ENCODE peak calls at places on chromosomes 7 and 10, in five cellular contexts. One of them, this sample, is unnamed.

GRCh38 chr7:150856303-150857275 is 4.3 kb downstream of the AOC1 start:
- DNase-seq in ovary: no peak
- DNase-seq in H9: peak; percentile 18
- DNase-seq in upper lobe of right lung: no peak
- DNase-seq in A549: no peak
- DNase-seq in this sample: peak; percentile 70

GRCh38 chr10:116704926-116705325 is 37.4 kb downstream of the HSPA12A start:
- DNase-seq in H9: no peak
- DNase-seq in ovary: no peak
- DNase-seq in A549: no peak
- DNase-seq in upper lobe of right lung: peak; percentile 64
- DNase-seq in this sample: no peak

GRCh38 chr10:21926949-21927348 is 76.6 kb downstream of the DNAJC1 start:
- DNase-seq in ovary: no peak
- DNase-seq in upper lobe of right lung: no peak
- DNase-seq in H9: no peak
- DNase-seq in A549: peak; percentile 29
- DNase-seq in this sample: no peak

GRCh38 chr7:21912305-21912704 is 33.4 kb downstream of the CDCA7L start:
- DNase-seq in A549: no peak
- DNase-seq in H9: no peak
- DNase-seq in upper lobe of right lung: no peak
- DNase-seq in ovary: no peak
- DNase-seq in this sample: no peak

GRCh38 chr10:18700555-18700850 is 41.3 kb downstream of the ARL5B start:
- DNase-seq in A549: no peak
- DNase-seq in H9: no peak
- DNase-seq in upper lobe of right lung: no peak
- DNase-seq in ovary: no peak
- DNase-seq in this sample: no peak

GRCh38 chr10:133516072-133516471 is 11.1 kb upstream of the CYP2E1 start:
- DNase-seq in H9: no peak
- DNase-seq in upper lobe of right lung: no peak
- DNase-seq in A549: no peak
- DNase-seq in ovary: no peak
- DNase-seq in this sample: no peak

GRCh38 chr7:40866601-40867000 is 731.8 kb downstream of the SUGCT start:
- DNase-seq in H9: no peak
- DNase-seq in ovary: no peak
- DNase-seq in A549: no peak
- DNase-seq in upper lobe of right lung: no peak
- DNase-seq in this sample: no peak

GRCh38 chr10:86968994-86969355 is 693 bp downstream of the ADIRF start:
- DNase-seq in A549: no peak
- DNase-seq in upper lobe of right lung: no peak
- DNase-seq in ovary: no peak
- DNase-seq in H9: no peak
- DNase-seq in this sample: peak; percentile 90

GRCh38 chr10:73816917-73817729 is 5.7 kb upstream of the NDST2 start:
- DNase-seq in ovary: no peak
- DNase-seq in H9: no peak
- DNase-seq in upper lobe of right lung: no peak
- DNase-seq in A549: no peak
- DNase-seq in this sample: no peak
- H3K27ac ChIP-seq in ovary: no peak overlapping the region
- H3K27ac ChIP-seq in H9: no peak overlapping the region
- H3K27ac ChIP-seq in upper lobe of right lung: no peak overlapping the region
- H3K27ac ChIP-seq in A549: no peak overlapping the region
- H3K27ac ChIP-seq in this sample: no peak overlapping the region

GRCh38 chr10:71621783-71622526 is 97.6 kb downstream of the C10orf105 start:
- DNase-seq in ovary: peak; percentile 69
- DNase-seq in H9: peak; percentile 61
- DNase-seq in upper lobe of right lung: no peak
- DNase-seq in A549: no peak
- DNase-seq in this sample: no peak

GRCh38 chr10:71623098-71623985 is 96.2 kb downstream of the C10orf105 start:
- DNase-seq in A549: peak; percentile 68
- DNase-seq in ovary: peak; percentile 56
- DNase-seq in upper lobe of right lung: no peak
- DNase-seq in H9: peak; percentile 66
- DNase-seq in this sample: no peak

GRCh38 chr10:71625445-71626175 is 94.0 kb downstream of the C10orf105 start:
- DNase-seq in H9: no peak
- DNase-seq in ovary: no peak
- DNase-seq in upper lobe of right lung: no peak
- DNase-seq in A549: no peak
- DNase-seq in this sample: no peak

GRCh38 chr10:71622656-71623055 is 96.9 kb downstream of the C10orf105 start:
- DNase-seq in upper lobe of right lung: no peak
- DNase-seq in A549: no peak
- DNase-seq in ovary: peak; percentile 71
- DNase-seq in H9: no peak
- DNase-seq in this sample: no peak

DNA sequence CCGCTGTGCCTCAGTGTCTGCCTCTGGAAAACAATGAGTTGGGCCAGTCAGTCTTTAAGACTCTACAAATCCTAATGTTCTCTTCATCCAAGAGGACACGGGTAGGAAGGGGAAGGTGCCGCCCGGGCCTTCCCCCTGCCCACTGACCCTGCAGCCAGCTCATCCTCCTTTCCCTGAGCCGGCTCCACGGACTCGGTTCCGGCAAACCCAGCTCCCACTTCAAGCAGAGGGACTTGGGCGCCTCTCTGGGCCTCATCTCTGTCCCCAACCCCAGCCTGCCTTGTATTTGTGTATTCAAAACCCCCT is 95.6 kb downstream of the C10orf105 start:
- DNase-seq in upper lobe of right lung: no peak
- DNase-seq in H9: no peak
- DNase-seq in ovary: no peak
- DNase-seq in A549: no peak
- DNase-seq in this sample: no peak
- H3K27ac ChIP-seq in upper lobe of right lung: no peak overlapping the region
- H3K27ac ChIP-seq in H9: no peak overlapping the region
- H3K27ac ChIP-seq in ovary: no peak overlapping the region
- H3K27ac ChIP-seq in A549: no peak overlapping the region
- H3K27ac ChIP-seq in this sample: peak overlapping the region; percentile 83

DNA sequence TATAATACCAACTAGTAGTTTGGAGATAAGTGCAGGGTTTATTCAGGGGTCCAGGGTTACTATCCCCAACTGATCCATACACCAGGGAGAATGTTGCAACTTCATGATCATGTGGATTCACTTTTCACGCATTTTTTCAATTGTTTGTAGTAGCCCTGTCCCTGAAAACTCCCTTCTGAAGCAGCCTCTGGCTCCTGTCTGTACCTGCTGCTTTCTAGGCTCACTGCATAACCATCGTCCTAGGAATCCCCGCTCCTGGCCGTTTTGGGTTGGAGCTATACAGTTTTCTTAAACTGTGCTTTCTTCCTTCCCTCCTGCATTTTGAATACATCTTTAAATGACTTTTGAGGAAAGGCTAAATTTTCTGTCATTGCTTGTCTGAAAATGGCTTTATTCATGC is 154.1 kb downstream of the SDHAF3 start:
- DNase-seq in H9: no peak
- DNase-seq in upper lobe of right lung: no peak
- DNase-seq in ovary: no peak
- DNase-seq in A549: no peak
- DNase-seq in this sample: no peak
- H3K27ac ChIP-seq in H9: no peak overlapping the region
- H3K27ac ChIP-seq in upper lobe of right lung: no peak overlapping the region
- H3K27ac ChIP-seq in ovary: no peak overlapping the region
- H3K27ac ChIP-seq in A549: no peak overlapping the region
- H3K27ac ChIP-seq in this sample: no peak overlapping the region

GRCh38 chr10:62037890-62038608 is 136.6 kb downstream of the ARID5B start:
- DNase-seq in A549: no peak
- DNase-seq in upper lobe of right lung: no peak
- DNase-seq in ovary: no peak
- DNase-seq in H9: no peak
- DNase-seq in this sample: no peak
- H3K27ac ChIP-seq in A549: peak overlapping the region; percentile 70
- H3K27ac ChIP-seq in upper lobe of right lung: peak overlapping the region; percentile 70
- H3K27ac ChIP-seq in ovary: no peak overlapping the region
- H3K27ac ChIP-seq in H9: no peak overlapping the region
- H3K27ac ChIP-seq in this sample: peak overlapping the region; percentile 77

GRCh38 chr10:32938554-32939061 is 19.4 kb downstream of the ITGB1 start:
- DNase-seq in A549: no peak
- DNase-seq in H9: peak; percentile 45
- DNase-seq in upper lobe of right lung: no peak
- DNase-seq in ovary: no peak
- DNase-seq in this sample: no peak
- H3K27ac ChIP-seq in A549: peak overlapping the region; percentile 37
- H3K27ac ChIP-seq in H9: no peak overlapping the region
- H3K27ac ChIP-seq in upper lobe of right lung: peak overlapping the region; percentile 47
- H3K27ac ChIP-seq in ovary: no peak overlapping the region
- H3K27ac ChIP-seq in this sample: peak overlapping the region; percentile 42

GRCh38 chr7:90570373-90570959 is 25.7 kb upstream of the CDK14 start:
- DNase-seq in A549: no peak
- DNase-seq in H9: no peak
- DNase-seq in upper lobe of right lung: no peak
- DNase-seq in ovary: no peak
- DNase-seq in this sample: no peak

GRCh38 chr7:90568213-90568612 is 27.9 kb upstream of the CDK14 start:
- DNase-seq in H9: no peak
- DNase-seq in upper lobe of right lung: no peak
- DNase-seq in ovary: no peak
- DNase-seq in A549: no peak
- DNase-seq in this sample: no peak

GRCh38 chr7:90564455-90564854 is 31.7 kb upstream of the CDK14 start:
- DNase-seq in upper lobe of right lung: no peak
- DNase-seq in A549: no peak
- DNase-seq in ovary: no peak
- DNase-seq in H9: no peak
- DNase-seq in this sample: no peak

GRCh38 chr7:90574136-90574819 is 21.8 kb upstream of the CDK14 start:
- DNase-seq in ovary: peak; percentile 51
- DNase-seq in upper lobe of right lung: no peak
- DNase-seq in H9: no peak
- DNase-seq in A549: no peak
- DNase-seq in this sample: no peak

DNA sequence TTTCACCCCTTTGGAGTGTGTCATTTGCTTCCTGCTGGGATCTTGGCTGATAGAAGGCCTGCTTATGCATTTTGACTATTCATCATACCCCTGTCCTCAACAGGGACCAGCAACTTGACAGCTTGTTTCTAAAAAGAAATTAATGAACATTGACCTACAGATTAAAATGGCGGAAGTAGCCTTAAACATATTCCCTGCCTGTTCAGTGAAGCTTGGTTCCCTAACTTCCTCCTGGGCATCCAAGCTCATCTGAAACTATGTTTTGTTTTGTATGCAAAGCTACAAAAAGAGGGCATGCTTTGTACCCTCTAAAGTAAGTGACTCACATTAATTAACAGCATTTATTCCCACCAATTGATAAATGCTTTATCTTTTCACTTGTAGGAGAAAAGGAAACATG is 26.8 kb upstream of the CDK14 start:
- DNase-seq in ovary: no peak
- DNase-seq in upper lobe of right lung: no peak
- DNase-seq in A549: no peak
- DNase-seq in H9: no peak
- DNase-seq in this sample: no peak
- H3K27ac ChIP-seq in ovary: no peak overlapping the region
- H3K27ac ChIP-seq in upper lobe of right lung: no peak overlapping the region
- H3K27ac ChIP-seq in A549: no peak overlapping the region
- H3K27ac ChIP-seq in H9: no peak overlapping the region
- H3K27ac ChIP-seq in this sample: no peak overlapping the region

GRCh38 chr10:79465341-79465740 is 19.9 kb upstream of the ZCCHC24 start:
- DNase-seq in upper lobe of right lung: no peak
- DNase-seq in H9: peak; percentile 4
- DNase-seq in ovary: no peak
- DNase-seq in A549: no peak
- DNase-seq in this sample: no peak
- H3K27ac ChIP-seq in upper lobe of right lung: no peak overlapping the region
- H3K27ac ChIP-seq in H9: no peak overlapping the region
- H3K27ac ChIP-seq in ovary: no peak overlapping the region
- H3K27ac ChIP-seq in A549: no peak overlapping the region
- H3K27ac ChIP-seq in this sample: no peak overlapping the region

GRCh38 chr7:155816996-155817395 is 4.7 kb upstream of the SHH start:
- DNase-seq in A549: no peak
- DNase-seq in ovary: no peak
- DNase-seq in H9: no peak
- DNase-seq in upper lobe of right lung: no peak
- DNase-seq in this sample: no peak
- H3K27ac ChIP-seq in A549: no peak overlapping the region
- H3K27ac ChIP-seq in ovary: no peak overlapping the region
- H3K27ac ChIP-seq in H9: no peak overlapping the region
- H3K27ac ChIP-seq in upper lobe of right lung: no peak overlapping the region
- H3K27ac ChIP-seq in this sample: no peak overlapping the region

GRCh38 chr10:119268428-119268827 is 61.1 kb downstream of the GRK5 start:
- DNase-seq in H9: no peak
- DNase-seq in A549: no peak
- DNase-seq in ovary: no peak
- DNase-seq in upper lobe of right lung: no peak
- DNase-seq in this sample: no peak
- H3K27ac ChIP-seq in H9: no peak overlapping the region
- H3K27ac ChIP-seq in A549: no peak overlapping the region
- H3K27ac ChIP-seq in ovary: no peak overlapping the region
- H3K27ac ChIP-seq in upper lobe of right lung: peak overlapping the region; percentile 85
- H3K27ac ChIP-seq in this sample: peak overlapping the region; percentile 58